ENCODE peak calls at places on chromosomes 6 and 20, in six cellular contexts. X is endodermal cell, E is fibroblast of lung, H is H1, M is GM23248, D is astrocyte. O is an unnamed sample.

GRCh38 chr20:2379511-2380229 is 1.0 kb upstream of the TGM6 start:
- DNase-seq in M (no peak), H (no peak), E (no peak), X (no peak), D (no peak), O (peak)

GRCh38 chr6:66866801-66867200 is 1159.8 kb upstream of the EYS start:
- DNase-seq in X (no peak), D (no peak), M (no peak), H (no peak), E (no peak), O (no peak)

GRCh38 chr20:41329435-41330342 is 10.9 kb upstream of the LPIN3 start:
- DNase-seq in D (peak), X (no peak), E (peak), H (no peak), M (peak), O (no peak)

GRCh38 chr20:36493013-36493800 is 48.1 kb upstream of the MYL9 start:
- DNase-seq in X (peak), D (no peak), M (no peak), E (no peak), H (no peak), O (peak)

GRCh38 chr6:44396968-44397367 is 9.5 kb downstream of the CDC5L start:
- DNase-seq in E (no peak), X (no peak), D (no peak), M (no peak), H (no peak), O (no peak)

GRCh38 chr6:55777461-55777860 is 97.9 kb downstream of the BMP5 start:
- DNase-seq in H (no peak), X (no peak), E (no peak), M (peak), D (no peak), O (no peak)

GRCh38 chr20:24102290-24102689 is 113.7 kb upstream of the GGTLC1 start:
- DNase-seq in X (peak), M (no peak), D (no peak), H (peak), E (no peak), O (peak)

GRCh38 chr6:15113587-15113986 is 132.3 kb upstream of the JARID2 start:
- DNase-seq in H (no peak), M (no peak), D (no peak), X (no peak), E (no peak), O (no peak)

GRCh38 chr20:17825949-17826843 is 126.4 kb downstream of the BANF2 start:
- DNase-seq in H (no peak), D (no peak), X (no peak), E (peak), M (peak), O (no peak)

GRCh38 chr6:116090251-116090650 is 10.4 kb upstream of the NT5DC1 start:
- DNase-seq in H (no peak), M (no peak), D (no peak), X (no peak), E (no peak), O (no peak)

GRCh38 chr6:125205931-125206330 is 52.4 kb downstream of the TPD52L1 start:
- DNase-seq in H (no peak), M (no peak), D (no peak), X (no peak), E (no peak), O (no peak)

GRCh38 chr6:125203395-125203794 is 49.8 kb downstream of the TPD52L1 start:
- DNase-seq in D (no peak), H (no peak), E (no peak), X (no peak), M (peak), O (no peak)

GRCh38 chr6:125200986-125201385 is 47.4 kb downstream of the TPD52L1 start:
- DNase-seq in D (no peak), E (no peak), H (no peak), X (no peak), M (peak), O (no peak)

GRCh38 chr6:125198285-125199009 is 44.9 kb downstream of the TPD52L1 start:
- DNase-seq in E (no peak), H (no peak), X (no peak), D (no peak), M (no peak), O (no peak)

GRCh38 chr6:125201961-125202729 is 48.6 kb downstream of the TPD52L1 start:
- DNase-seq in X (no peak), H (no peak), M (peak), E (peak), D (peak), O (no peak)
- H3K9ac ChIP-seq in X (no peak), H (no peak), M (peak), E (no peak), D (peak), O (no peak)

GRCh38 chr6:166364480-166364879 is 18.3 kb downstream of the MPC1 start:
- DNase-seq in D (no peak), E (peak), X (no peak), H (no peak), M (no peak), O (no peak)

GRCh38 chr6:166365806-166366205 is 16.9 kb downstream of the MPC1 start:
- DNase-seq in E (peak), D (peak), M (peak), H (no peak), X (peak), O (no peak)

GRCh38 chr6:166361080-166361429 is 18.7 kb upstream of the SFT2D1 start:
- DNase-seq in E (no peak), H (no peak), X (no peak), M (no peak), D (no peak), O (no peak)

GRCh38 chr6:166366921-166367320 is 15.8 kb downstream of the MPC1 start:
- DNase-seq in X (no peak), E (no peak), D (no peak), M (no peak), H (no peak), O (no peak)

GRCh38 chr6:166365221-166365620 is 17.5 kb downstream of the MPC1 start:
- DNase-seq in H (no peak), X (no peak), E (peak), M (peak), D (peak), O (no peak)
- H3K9ac ChIP-seq in H (no peak), X (no peak), E (no peak), M (no peak), D (peak), O (no peak)

GRCh38 chr20:45792513-45793118 is 862 bp downstream of the DNTTIP1 start:
- DNase-seq in M (no peak), X (no peak), E (no peak), H (no peak), D (no peak), O (no peak)

GRCh38 chr20:45801851-45802250 is 10.1 kb downstream of the DNTTIP1 start:
- DNase-seq in D (no peak), X (no peak), H (no peak), M (no peak), E (no peak), O (no peak)

GRCh38 chr20:45791668-45792512 is at the start of the genes DNTTIP1 and WFDC3:
- DNase-seq in M (peak), D (peak), E (peak), H (peak), X (peak), O (peak)

GRCh38 chr20:45798935-45799642 is 7.3 kb downstream of the DNTTIP1 start:
- DNase-seq in E (no peak), D (no peak), M (peak), H (peak), X (peak), O (peak)

GRCh38 chr20:45796336-45797070 is 4.7 kb downstream of the DNTTIP1 start:
- DNase-seq in H (no peak), D (no peak), M (no peak), X (no peak), E (no peak), O (no peak)
- H3K9ac ChIP-seq in H (no peak), D (no peak), M (no peak), X (no peak), E (no peak), O (no peak)

DNA sequence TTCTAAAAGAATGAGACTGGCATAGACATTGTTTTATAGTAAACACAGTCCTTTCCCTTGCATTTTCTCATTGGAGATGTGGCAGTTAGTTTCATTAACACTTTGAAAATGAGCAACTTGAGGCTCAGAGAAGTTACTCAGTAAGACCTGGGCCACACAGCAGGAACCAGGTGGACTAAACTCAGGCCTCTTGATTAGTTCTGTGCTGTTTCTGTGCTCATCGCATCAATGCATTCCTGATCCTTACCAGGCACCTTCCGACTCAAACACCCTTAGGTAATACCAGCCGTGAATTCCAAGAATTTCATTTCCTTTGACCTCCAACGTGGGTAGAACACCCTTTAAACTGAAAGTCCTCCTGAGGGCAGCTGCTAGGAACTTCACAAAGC is 362.8 kb downstream of the ESR1 start:
- DNase-seq in H (no peak), D (no peak), X (no peak), M (no peak), E (no peak), O (no peak)
- H3K9ac ChIP-seq in H (no peak), D (no peak), X (no peak), M (no peak), E (no peak), O (no peak)

DNA sequence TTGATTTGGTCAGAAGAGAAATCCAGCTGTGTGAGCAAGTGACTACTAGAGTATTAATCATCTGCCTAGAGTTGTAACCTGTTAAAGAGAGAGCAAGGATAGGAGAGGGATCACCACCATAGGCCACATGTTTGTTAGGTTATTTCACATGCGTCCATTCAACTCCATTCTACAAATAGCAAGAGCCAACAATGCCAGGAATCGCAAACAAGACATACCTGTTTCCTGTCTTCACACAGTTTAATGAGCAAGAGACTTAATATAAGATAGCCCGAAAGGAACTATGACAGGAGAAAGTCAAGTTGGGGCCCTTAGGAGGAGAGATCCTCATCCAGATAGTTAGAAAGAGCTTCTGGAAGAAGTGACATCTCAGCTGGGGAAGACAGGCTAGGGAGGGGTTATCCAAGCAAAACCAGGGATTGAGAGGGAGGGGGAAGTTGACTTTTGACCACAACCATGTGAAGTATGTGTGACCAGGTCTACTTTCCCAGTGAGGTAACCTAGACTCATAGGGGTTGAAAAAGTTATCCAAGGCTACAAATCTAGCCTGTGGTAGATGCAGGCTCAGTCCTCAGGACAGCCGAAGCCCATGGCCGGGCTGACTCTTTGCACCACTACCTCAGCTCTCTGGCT is 147.4 kb downstream of the ALDH8A1 start:
- DNase-seq in H (no peak), D (peak), M (no peak), X (no peak), E (peak), O (no peak)
- H3K9ac ChIP-seq in H (no peak), D (no peak), M (no peak), X (no peak), E (no peak), O (no peak)